ENCODE peak calls at places on chromosomes 12 and 14, in six cellular contexts. S, W, C, B, D and N are unnamed samples.

GRCh38 chr12:61758661-61759060 is 501.5 kb upstream of the USP15 start:
- DNase-seq in C (no peak), B (peak; percentile 83), W (no peak), S (peak; percentile 67), D (no peak), N (no peak)

GRCh38 chr14:81433378-81433777 is 33.3 kb upstream of the STON2 start:
- DNase-seq in D (no peak), W (no peak), C (no peak), S (no peak), B (no peak), N (no peak)

GRCh38 chr12:8037947-8038346 is 5.4 kb downstream of the FOXJ2 start:
- DNase-seq in W (no peak), B (no peak), S (no peak), D (no peak), C (no peak), N (no peak)

GRCh38 chr12:124774054-124774461 is 89.6 kb downstream of the SCARB1 start:
- DNase-seq in D (no peak), S (peak; percentile 36), W (no peak), C (peak; percentile 36), B (peak; percentile 37), N (no peak)

GRCh38 chr14:30193056-30193455 is 265.4 kb upstream of the PRKD1 start:
- DNase-seq in C (no peak), D (no peak), S (no peak), W (peak; percentile 60), B (no peak), N (no peak)

GRCh38 chr12:129335773-129336172 is 482.5 kb downstream of the GLT1D1 start:
- DNase-seq in B (no peak), C (no peak), W (no peak), D (no peak), S (no peak), N (no peak)

GRCh38 chr14:104107101-104107581 is 21.6 kb downstream of the ASPG start:
- DNase-seq in D (no peak), B (no peak), W (no peak), S (no peak), C (no peak), N (no peak)

GRCh38 chr12:90274407-90274806 is 565.8 kb upstream of the ATP2B1 start:
- DNase-seq in W (no peak), C (no peak), D (no peak), B (no peak), S (no peak), N (no peak)